ENCODE peak calls at places on chromosomes 3 and 15, in six cellular contexts. B is dorsolateral prefrontal cortex, X is tibial nerve, K is AG10803, F is AG04450, Y is transverse colon. U is an unnamed sample.

GRCh38 chr3:159948423-159949140 is 40.1 kb upstream of the IL12A start:
- DNase-seq in K (peak), Y (no peak), F (no peak), B (no peak), X (no peak), U (no peak)

GRCh38 chr3:58535531-58536500 is 1.2 kb downstream of the ACOX2 start:
- DNase-seq in Y (peak), X (no peak), B (no peak), F (no peak), K (peak), U (no peak)

GRCh38 chr3:120772081-120772480 is 29.5 kb downstream of the GTF2E1 start:
- DNase-seq in Y (no peak), F (no peak), K (no peak), B (no peak), X (no peak), U (no peak)

GRCh38 chr3:187132666-187133065 is 6.6 kb downstream of the RPL39L start:
- DNase-seq in K (no peak), Y (no peak), B (no peak), X (no peak), F (no peak), U (no peak)

GRCh38 chr15:26176831-26177230 is 313.7 kb upstream of the ATP10A start:
- DNase-seq in Y (no peak), B (no peak), X (no peak), K (no peak), F (no peak), U (no peak)

GRCh38 chr15:95687686-95688085 is 642.8 kb upstream of the NR2F2 start:
- DNase-seq in K (no peak), X (no peak), B (no peak), Y (no peak), F (no peak), U (no peak)

GRCh38 chr15:57460208-57460816 is 84.0 kb downstream of the CGNL1 start:
- DNase-seq in K (no peak), F (no peak), X (no peak), B (no peak), Y (no peak), U (no peak)

GRCh38 chr3:140432176-140432753 is 245.6 kb upstream of the TRIM42 start:
- DNase-seq in K (no peak), F (no peak), X (no peak), B (no peak), Y (no peak), U (no peak)

GRCh38 chr3:138361561-138361971 is 13.2 kb downstream of the MRAS start:
- DNase-seq in Y (no peak), B (no peak), X (no peak), F (no peak), K (no peak), U (no peak)

GRCh38 chr3:70519913-70520659 is 207.6 kb upstream of the MDFIC2 start:
- DNase-seq in F (no peak), Y (no peak), K (no peak), B (no peak), X (no peak), U (no peak)

GRCh38 chr15:96354731-96355560 is 24.4 kb downstream of the NR2F2 start:
- DNase-seq in Y (no peak), B (no peak), X (no peak), K (peak), F (no peak), U (peak)

GRCh38 chr3:119122350-119122749 is 23.6 kb upstream of the TEX55 start:
- DNase-seq in K (no peak), B (no peak), F (no peak), Y (no peak), X (no peak), U (no peak)

GRCh38 chr3:31462050-31462569 is 70.6 kb upstream of the STT3B start:
- DNase-seq in K (no peak), F (no peak), Y (peak), X (no peak), B (no peak), U (no peak)

GRCh38 chr3:172438181-172438580 is 10.1 kb downstream of the GHSR start:
- DNase-seq in B (no peak), K (no peak), X (no peak), Y (no peak), F (no peak), U (no peak)

GRCh38 chr3:43378066-43378935 is 92.0 kb downstream of the SNRK start:
- DNase-seq in Y (peak), X (peak), F (no peak), B (no peak), K (no peak), U (peak)

GRCh38 chr3:101677436-101678286 is 729 bp upstream of the ZBTB11 start:
- DNase-seq in Y (no peak), B (no peak), K (no peak), X (no peak), F (no peak), U (no peak)

GRCh38 chr3:28726840-28727239 is 378.2 kb upstream of the AZI2 start:
- DNase-seq in X (peak), B (no peak), K (peak), Y (peak), F (no peak), U (peak)

GRCh38 chr3:193788189-193788946 is 195.4 kb downstream of the OPA1 start:
- DNase-seq in K (peak), F (no peak), Y (peak), B (peak), X (peak), U (peak)

GRCh38 chr15:69303337-69304175 is 4.8 kb downstream of the PAQR5 start:
- DNase-seq in F (no peak), X (no peak), Y (no peak), B (no peak), K (peak), U (no peak)

GRCh38 chr3:188901671-188902331 is 270.0 kb upstream of the TPRG1 start:
- DNase-seq in X (no peak), Y (no peak), B (no peak), K (peak), F (no peak), U (peak)

GRCh38 chr3:22632566-22632965 is 570.6 kb upstream of the UBE2E2 start:
- DNase-seq in B (no peak), X (no peak), Y (no peak), F (no peak), K (no peak), U (no peak)

GRCh38 chr15:55256281-55257013 is 33.2 kb downstream of the RAB27A start:
- DNase-seq in K (no peak), X (no peak), F (no peak), Y (no peak), B (no peak), U (peak)

GRCh38 chr3:109685084-109686079 is 348.0 kb upstream of the DPPA4 start:
- DNase-seq in F (peak), Y (peak), B (peak), K (peak), X (peak), U (peak)

DNA sequence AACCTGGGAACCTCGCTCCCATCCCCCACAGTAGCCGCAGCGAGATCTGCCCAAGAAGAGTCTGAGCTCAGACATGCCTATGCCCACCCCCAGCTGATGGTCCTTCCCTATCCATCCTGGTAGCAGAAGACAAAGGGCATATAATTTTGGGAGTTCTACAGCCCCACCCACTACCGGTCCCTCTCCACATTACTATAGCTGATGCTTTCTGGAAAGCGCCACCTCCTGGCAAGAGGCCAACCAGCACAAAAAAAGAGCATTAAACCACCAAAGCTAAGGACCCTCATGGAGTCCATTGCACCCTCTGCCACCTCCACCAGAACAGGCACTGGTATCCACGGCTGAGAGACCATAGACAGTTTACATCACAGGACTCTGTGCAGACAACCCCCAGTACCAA is 168.4 kb downstream of the MEGF11 start:
- DNase-seq in K (no peak), F (no peak), X (no peak), Y (no peak), B (no peak), U (no peak)
- H3K4me3 ChIP-seq in K (no peak), F (no peak), X (no peak), Y (no peak), B (no peak), U (no peak)

GRCh38 chr3:13240928-13241618 is 167.8 kb upstream of the IQSEC1 start:
- DNase-seq in F (no peak), X (no peak), B (no peak), K (no peak), Y (no peak), U (no peak)
- H3K4me3 ChIP-seq in F (no peak), X (no peak), B (no peak), K (no peak), Y (no peak), U (no peak)

GRCh38 chr3:152511904-152512303 is 243.2 kb downstream of the MBNL1 start:
- DNase-seq in K (no peak), F (no peak), Y (no peak), B (no peak), X (no peak), U (no peak)
- H3K4me3 ChIP-seq in K (no peak), F (no peak), Y (no peak), B (no peak), X (no peak), U (no peak)

GRCh38 chr3:182740710-182741109 is 52.6 kb upstream of the ATP11B start:
- DNase-seq in F (no peak), B (no peak), K (no peak), Y (peak), X (no peak), U (no peak)
- H3K4me3 ChIP-seq in F (no peak), B (no peak), K (no peak), Y (no peak), X (no peak), U (no peak)

U was measured in mesenchymal stem cell.